ENCODE peak calls at places on chromosomes 11 and 22, in nine cellular contexts. One of them, this sample, is unnamed.

GRCh38 chr11:121721961-121722360 is 269.2 kb upstream of the SORL1-AS1 start:
- DNase-seq in activated naive CD8-positive, alpha-beta T cell treated with anti-CD3 and anti-CD28 coated beads for 36 hours: no peak
- DNase-seq in fibroblast of mammary gland: peak; percentile 24
- DNase-seq in activated T-helper 1 cell treated with anti-CD3 and anti-CD28 coated beads, Interleukin-2, amount 50 U/mL, for 16 hours: no peak
- DNase-seq in mucosa of gallbladder: no peak
- DNase-seq in tibial artery: no peak
- DNase-seq in activated naive CD4-positive, alpha-beta T cell treated with Interleukin-2 at 50 U/mL for 16 hours: no peak
- DNase-seq in Daoy: no peak
- DNase-seq in fibroblast of lung: no peak
- DNase-seq in this sample: peak; percentile 90

GRCh38 chr11:78759067-78759466 is 184.4 kb upstream of the NARS2 start:
- DNase-seq in activated naive CD8-positive, alpha-beta T cell treated with anti-CD3 and anti-CD28 coated beads for 36 hours: no peak
- DNase-seq in fibroblast of mammary gland: no peak
- DNase-seq in activated T-helper 1 cell treated with anti-CD3 and anti-CD28 coated beads, Interleukin-2, amount 50 U/mL, for 16 hours: no peak
- DNase-seq in mucosa of gallbladder: no peak
- DNase-seq in tibial artery: no peak
- DNase-seq in activated naive CD4-positive, alpha-beta T cell treated with Interleukin-2 at 50 U/mL for 16 hours: no peak
- DNase-seq in Daoy: no peak
- DNase-seq in fibroblast of lung: peak; percentile 41
- DNase-seq in this sample: no peak

GRCh38 chr11:111592491-111592890 is 9.8 kb upstream of the SIK2 start:
- DNase-seq in activated naive CD8-positive, alpha-beta T cell treated with anti-CD3 and anti-CD28 coated beads for 36 hours: no peak
- DNase-seq in fibroblast of mammary gland: no peak
- DNase-seq in activated T-helper 1 cell treated with anti-CD3 and anti-CD28 coated beads, Interleukin-2, amount 50 U/mL, for 16 hours: no peak
- DNase-seq in mucosa of gallbladder: no peak
- DNase-seq in tibial artery: no peak
- DNase-seq in activated naive CD4-positive, alpha-beta T cell treated with Interleukin-2 at 50 U/mL for 16 hours: no peak
- DNase-seq in Daoy: no peak
- DNase-seq in fibroblast of lung: no peak
- DNase-seq in this sample: no peak

GRCh38 chr11:86736303-86737143 is 63.8 kb upstream of the PRSS23 start:
- DNase-seq in activated naive CD8-positive, alpha-beta T cell treated with anti-CD3 and anti-CD28 coated beads for 36 hours: no peak
- DNase-seq in fibroblast of mammary gland: no peak
- DNase-seq in activated T-helper 1 cell treated with anti-CD3 and anti-CD28 coated beads, Interleukin-2, amount 50 U/mL, for 16 hours: no peak
- DNase-seq in mucosa of gallbladder: no peak
- DNase-seq in tibial artery: no peak
- DNase-seq in activated naive CD4-positive, alpha-beta T cell treated with Interleukin-2 at 50 U/mL for 16 hours: no peak
- DNase-seq in Daoy: no peak
- DNase-seq in fibroblast of lung: no peak
- DNase-seq in this sample: no peak

GRCh38 chr22:41286639-41287091 is 678 bp upstream of the RANGAP1 start:
- DNase-seq in activated naive CD8-positive, alpha-beta T cell treated with anti-CD3 and anti-CD28 coated beads for 36 hours: peak; percentile 47
- DNase-seq in fibroblast of mammary gland: peak; percentile 25
- DNase-seq in activated T-helper 1 cell treated with anti-CD3 and anti-CD28 coated beads, Interleukin-2, amount 50 U/mL, for 16 hours: peak; percentile 31
- DNase-seq in mucosa of gallbladder: no peak
- DNase-seq in tibial artery: peak; percentile 31
- DNase-seq in activated naive CD4-positive, alpha-beta T cell treated with Interleukin-2 at 50 U/mL for 16 hours: peak; percentile 48
- DNase-seq in Daoy: peak; percentile 40
- DNase-seq in fibroblast of lung: peak; percentile 33
- DNase-seq in this sample: peak; percentile 61

GRCh38 chr11:127925430-127925829 is 661.9 kb downstream of the ETS1 start:
- DNase-seq in activated naive CD8-positive, alpha-beta T cell treated with anti-CD3 and anti-CD28 coated beads for 36 hours: no peak
- DNase-seq in fibroblast of mammary gland: peak; percentile 48
- DNase-seq in activated T-helper 1 cell treated with anti-CD3 and anti-CD28 coated beads, Interleukin-2, amount 50 U/mL, for 16 hours: no peak
- DNase-seq in mucosa of gallbladder: no peak
- DNase-seq in tibial artery: no peak
- DNase-seq in activated naive CD4-positive, alpha-beta T cell treated with Interleukin-2 at 50 U/mL for 16 hours: no peak
- DNase-seq in Daoy: peak; percentile 27
- DNase-seq in fibroblast of lung: peak; percentile 2
- DNase-seq in this sample: no peak

GRCh38 chr11:43578346-43579170 is 102.0 kb upstream of the HSD17B12 start:
- DNase-seq in activated naive CD8-positive, alpha-beta T cell treated with anti-CD3 and anti-CD28 coated beads for 36 hours: no peak
- DNase-seq in fibroblast of mammary gland: peak; percentile 76
- DNase-seq in activated T-helper 1 cell treated with anti-CD3 and anti-CD28 coated beads, Interleukin-2, amount 50 U/mL, for 16 hours: no peak
- DNase-seq in mucosa of gallbladder: no peak
- DNase-seq in tibial artery: no peak
- DNase-seq in activated naive CD4-positive, alpha-beta T cell treated with Interleukin-2 at 50 U/mL for 16 hours: no peak
- DNase-seq in Daoy: peak; percentile 64
- DNase-seq in fibroblast of lung: peak; percentile 38
- DNase-seq in this sample: no peak

GRCh38 chr11:10459029-10459970 is 4.2 kb downstream of the AMPD3 start:
- DNase-seq in activated naive CD8-positive, alpha-beta T cell treated with anti-CD3 and anti-CD28 coated beads for 36 hours: peak; percentile 64
- DNase-seq in fibroblast of mammary gland: no peak
- DNase-seq in activated T-helper 1 cell treated with anti-CD3 and anti-CD28 coated beads, Interleukin-2, amount 50 U/mL, for 16 hours: peak; percentile 30
- DNase-seq in mucosa of gallbladder: no peak
- DNase-seq in tibial artery: no peak
- DNase-seq in activated naive CD4-positive, alpha-beta T cell treated with Interleukin-2 at 50 U/mL for 16 hours: peak; percentile 60
- DNase-seq in Daoy: peak; percentile 13
- DNase-seq in fibroblast of lung: no peak
- DNase-seq in this sample: no peak

GRCh38 chr11:110147965-110148709 is 54.9 kb downstream of the ZC3H12C start:
- DNase-seq in activated naive CD8-positive, alpha-beta T cell treated with anti-CD3 and anti-CD28 coated beads for 36 hours: no peak
- DNase-seq in fibroblast of mammary gland: peak; percentile 94
- DNase-seq in activated T-helper 1 cell treated with anti-CD3 and anti-CD28 coated beads, Interleukin-2, amount 50 U/mL, for 16 hours: no peak
- DNase-seq in mucosa of gallbladder: no peak
- DNase-seq in tibial artery: no peak
- DNase-seq in activated naive CD4-positive, alpha-beta T cell treated with Interleukin-2 at 50 U/mL for 16 hours: no peak
- DNase-seq in Daoy: peak; percentile 48
- DNase-seq in fibroblast of lung: peak; percentile 83
- DNase-seq in this sample: no peak

GRCh38 chr11:31340903-31341572 is 28.5 kb downstream of the DCDC1 start:
- DNase-seq in activated naive CD8-positive, alpha-beta T cell treated with anti-CD3 and anti-CD28 coated beads for 36 hours: no peak
- DNase-seq in fibroblast of mammary gland: peak; percentile 44
- DNase-seq in activated T-helper 1 cell treated with anti-CD3 and anti-CD28 coated beads, Interleukin-2, amount 50 U/mL, for 16 hours: no peak
- DNase-seq in mucosa of gallbladder: no peak
- DNase-seq in tibial artery: no peak
- DNase-seq in activated naive CD4-positive, alpha-beta T cell treated with Interleukin-2 at 50 U/mL for 16 hours: no peak
- DNase-seq in Daoy: peak; percentile 15
- DNase-seq in fibroblast of lung: peak; percentile 42
- DNase-seq in this sample: peak; percentile 67